ENCODE peak calls at places on chromosomes 11 and 22, in four cellular contexts. R, L, A and Y are unnamed samples.

GRCh38 chr11:86803641-86804040 is 3.3 kb downstream of the PRSS23 start:
- DNase-seq in R (no peak), L (no peak), A (no peak), Y (no peak)

GRCh38 chr22:48240165-48240934 is 1477.9 kb downstream of the TBC1D22A start:
- DNase-seq in R (no peak), L (no peak), A (peak), Y (no peak)

GRCh38 chr11:81687057-81687456 is 1046.6 kb downstream of the FAM181B start:
- DNase-seq in R (no peak), L (no peak), A (no peak), Y (no peak)

GRCh38 chr11:66727282-66727882 is 1.6 kb downstream of the SPTBN2 start:
- DNase-seq in R (peak), L (peak), A (peak), Y (no peak)

GRCh38 chr11:75603791-75604736 is 42.0 kb downstream of the SERPINH1 start:
- DNase-seq in R (peak), L (no peak), A (no peak), Y (peak)

GRCh38 chr11:78310500-78310909 is 107.1 kb downstream of the GAB2 start:
- DNase-seq in R (peak), L (no peak), A (peak), Y (no peak)

GRCh38 chr11:27807594-27807993 is 107.3 kb upstream of the BDNF start:
- DNase-seq in R (peak), L (no peak), A (no peak), Y (no peak)

GRCh38 chr22:21726650-21727049 is 8.9 kb downstream of the YPEL1 start:
- DNase-seq in R (no peak), L (peak), A (no peak), Y (no peak)

GRCh38 chr11:62169448-62169847 is 20.6 kb upstream of the SCGB1D1 start:
- DNase-seq in R (no peak), L (no peak), A (no peak), Y (no peak)

DNA sequence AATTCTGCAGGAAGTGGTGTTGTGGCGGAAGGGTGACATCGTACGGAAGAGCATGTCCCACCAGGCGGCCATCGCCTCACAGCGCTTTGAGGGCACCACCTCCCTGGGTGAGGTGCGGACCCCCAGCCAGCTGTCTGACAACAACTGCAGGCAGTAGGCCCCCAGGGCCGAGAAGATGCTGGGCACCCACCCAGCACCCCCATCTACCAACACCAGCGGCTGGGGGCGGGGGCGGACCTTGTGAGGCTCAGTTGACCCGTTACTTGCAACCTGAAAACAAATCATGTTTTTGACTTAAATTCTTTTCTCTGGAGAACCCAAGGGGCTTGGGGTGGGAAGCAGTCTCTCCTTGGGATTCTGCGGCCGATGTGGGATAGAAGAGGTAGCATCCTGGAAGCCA is 7.7 kb downstream of the THYN1 start:
- DNase-seq in R (no peak), L (no peak), A (no peak), Y (no peak)
- H3K27ac ChIP-seq in R (no peak), L (no peak), A (no peak), Y (no peak)

DNA sequence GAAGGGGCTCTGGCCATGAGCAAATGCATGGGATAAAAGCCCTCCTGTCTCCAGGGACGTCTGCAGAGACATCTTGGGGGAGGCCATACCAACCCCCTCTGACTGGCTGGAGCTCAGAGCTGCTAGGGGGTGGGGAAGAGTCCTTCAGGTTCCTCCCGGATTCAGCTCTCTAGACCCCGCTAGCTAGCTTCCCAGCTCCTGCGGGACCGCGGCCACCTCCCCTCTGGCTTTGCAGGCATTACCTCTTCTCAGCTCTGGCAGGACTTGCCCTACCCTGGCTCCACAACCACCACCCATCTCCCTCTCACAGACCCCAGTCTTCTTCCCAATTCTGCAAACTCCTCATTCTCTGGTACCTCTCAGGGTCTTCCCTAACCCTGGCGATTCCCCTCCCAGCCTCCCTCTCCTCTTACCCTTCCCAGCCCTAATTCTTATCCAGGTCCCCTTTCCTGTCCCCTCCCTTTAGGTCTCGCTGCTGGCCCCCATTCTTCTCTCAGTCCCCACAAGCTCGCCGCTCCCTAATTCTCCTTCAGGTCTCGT is 782 bp downstream of the SYT13 start:
- DNase-seq in R (no peak), L (no peak), A (no peak), Y (no peak)
- H3K27ac ChIP-seq in R (no peak), L (peak), A (peak), Y (no peak)

DNA sequence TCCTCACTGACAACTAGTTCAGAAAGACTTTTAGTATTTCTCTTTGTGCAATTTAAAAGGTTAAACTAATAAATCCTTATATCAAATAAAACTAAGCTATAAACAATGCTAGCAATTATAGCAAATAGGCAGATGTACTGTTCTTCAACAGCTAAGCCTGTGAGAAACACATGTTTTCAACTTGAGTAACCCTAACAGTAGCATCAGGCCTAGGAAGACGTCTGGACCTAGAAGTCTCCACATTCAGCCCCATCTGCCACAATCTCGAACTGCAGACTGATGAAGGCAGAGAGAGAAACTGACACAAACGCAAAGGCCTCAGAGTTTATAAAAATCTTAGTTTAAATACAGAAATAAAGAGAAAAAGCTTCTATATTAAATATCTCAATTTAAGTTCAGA is 2.5 kb downstream of the ST13 start:
- DNase-seq in R (no peak), L (no peak), A (no peak), Y (no peak)
- H3K27ac ChIP-seq in R (no peak), L (no peak), A (peak), Y (no peak)

DNA sequence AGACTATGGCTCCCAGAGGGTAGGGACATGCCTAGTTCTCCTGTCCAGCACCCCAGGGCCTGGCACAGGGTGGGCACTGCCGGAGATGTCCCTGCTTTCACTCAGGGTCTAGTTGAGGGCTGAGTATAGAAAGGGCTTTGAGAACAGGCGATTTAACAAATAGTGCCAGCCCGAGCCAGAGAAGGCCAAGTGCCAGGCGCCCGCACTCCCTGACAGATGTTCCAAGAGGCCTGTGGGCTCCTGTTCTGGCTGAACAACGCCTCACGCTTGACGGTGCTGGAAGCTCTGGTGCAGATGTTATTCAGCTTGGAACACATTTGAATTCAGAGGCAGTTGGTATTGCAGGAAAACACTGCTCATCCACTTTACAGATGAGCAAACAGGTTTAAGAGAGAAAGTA is 46.5 kb downstream of the NFAM1 start:
- DNase-seq in R (no peak), L (no peak), A (no peak), Y (no peak)
- H3K27ac ChIP-seq in R (no peak), L (no peak), A (no peak), Y (no peak)

GRCh38 chr11:10730151-10730550 is 20.9 kb upstream of the CTR9 start:
- DNase-seq in R (no peak), L (no peak), A (no peak), Y (no peak)

GRCh38 chr11:10731064-10731680 is 19.9 kb upstream of the CTR9 start:
- DNase-seq in R (peak), L (no peak), A (no peak), Y (no peak)

GRCh38 chr11:10735532-10736465 is 15.2 kb upstream of the CTR9 start:
- DNase-seq in R (peak), L (peak), A (peak), Y (peak)
- H3K27ac ChIP-seq in R (peak), L (peak), A (peak), Y (peak)